ENCODE peak calls at places on chromosomes 6 and 20, in nine cellular contexts. One of them, this sample, is unnamed.

GRCh38 chr6:169074551-169074950 is 179.1 kb downstream of the THBS2 start:
- DNase-seq in A549: no peak
- DNase-seq in cardiac muscle cell: peak
- DNase-seq in mammary epithelial cell: no peak
- DNase-seq in endothelial cell of umbilical vein: no peak
- DNase-seq in left ventricle myocardium inferior: no peak
- DNase-seq in fibroblast of lung: peak
- DNase-seq in lower lobe of right lung: no peak
- DNase-seq in CD4-positive, CD25-positive, alpha-beta regulatory T cell: no peak
- DNase-seq in this sample: no peak

GRCh38 chr20:32558526-32558925 is 26.6 kb downstream of the NOL4L start:
- DNase-seq in endothelial cell of umbilical vein: no peak
- DNase-seq in lower lobe of right lung: no peak
- DNase-seq in CD4-positive, CD25-positive, alpha-beta regulatory T cell: no peak
- DNase-seq in fibroblast of lung: no peak
- DNase-seq in mammary epithelial cell: no peak
- DNase-seq in cardiac muscle cell: no peak
- DNase-seq in left ventricle myocardium inferior: no peak
- DNase-seq in A549: no peak
- DNase-seq in this sample: no peak

GRCh38 chr6:41247882-41248707 is 19.9 kb downstream of the TREML4 start:
- DNase-seq in lower lobe of right lung: no peak
- DNase-seq in left ventricle myocardium inferior: no peak
- DNase-seq in CD4-positive, CD25-positive, alpha-beta regulatory T cell: no peak
- DNase-seq in A549: no peak
- DNase-seq in cardiac muscle cell: no peak
- DNase-seq in mammary epithelial cell: no peak
- DNase-seq in endothelial cell of umbilical vein: no peak
- DNase-seq in fibroblast of lung: no peak
- DNase-seq in this sample: no peak

GRCh38 chr20:52313335-52313963 is 121.9 kb upstream of the ZFP64 start:
- DNase-seq in lower lobe of right lung: no peak
- DNase-seq in mammary epithelial cell: peak
- DNase-seq in left ventricle myocardium inferior: no peak
- DNase-seq in cardiac muscle cell: peak
- DNase-seq in A549: peak
- DNase-seq in CD4-positive, CD25-positive, alpha-beta regulatory T cell: no peak
- DNase-seq in fibroblast of lung: peak
- DNase-seq in endothelial cell of umbilical vein: peak
- DNase-seq in this sample: no peak

GRCh38 chr20:54059691-54060364 is 10.6 kb downstream of the BCAS1 start:
- DNase-seq in cardiac muscle cell: no peak
- DNase-seq in mammary epithelial cell: no peak
- DNase-seq in lower lobe of right lung: no peak
- DNase-seq in CD4-positive, CD25-positive, alpha-beta regulatory T cell: no peak
- DNase-seq in left ventricle myocardium inferior: no peak
- DNase-seq in fibroblast of lung: no peak
- DNase-seq in A549: no peak
- DNase-seq in endothelial cell of umbilical vein: no peak
- DNase-seq in this sample: no peak

GRCh38 chr20:63775096-63775978 is 35.8 kb downstream of the SLC2A4RG start:
- DNase-seq in A549: no peak
- DNase-seq in cardiac muscle cell: peak
- DNase-seq in lower lobe of right lung: no peak
- DNase-seq in CD4-positive, CD25-positive, alpha-beta regulatory T cell: no peak
- DNase-seq in endothelial cell of umbilical vein: peak
- DNase-seq in left ventricle myocardium inferior: no peak
- DNase-seq in mammary epithelial cell: no peak
- DNase-seq in fibroblast of lung: peak
- DNase-seq in this sample: no peak

GRCh38 chr6:158867381-158868121 is 48.4 kb upstream of the EZR start:
- DNase-seq in A549: no peak
- DNase-seq in mammary epithelial cell: peak
- DNase-seq in lower lobe of right lung: no peak
- DNase-seq in cardiac muscle cell: no peak
- DNase-seq in endothelial cell of umbilical vein: no peak
- DNase-seq in left ventricle myocardium inferior: no peak
- DNase-seq in fibroblast of lung: no peak
- DNase-seq in CD4-positive, CD25-positive, alpha-beta regulatory T cell: no peak
- DNase-seq in this sample: peak

GRCh38 chr6:43636312-43636667 is 650 bp downstream of the MAD2L1BP start:
- DNase-seq in left ventricle myocardium inferior: no peak
- DNase-seq in mammary epithelial cell: peak
- DNase-seq in fibroblast of lung: peak
- DNase-seq in lower lobe of right lung: no peak
- DNase-seq in CD4-positive, CD25-positive, alpha-beta regulatory T cell: peak
- DNase-seq in cardiac muscle cell: peak
- DNase-seq in endothelial cell of umbilical vein: no peak
- DNase-seq in A549: no peak
- DNase-seq in this sample: no peak

GRCh38 chr6:137157601-137158000 is 15.8 kb downstream of the IL22RA2 start:
- DNase-seq in mammary epithelial cell: peak
- DNase-seq in CD4-positive, CD25-positive, alpha-beta regulatory T cell: no peak
- DNase-seq in lower lobe of right lung: no peak
- DNase-seq in endothelial cell of umbilical vein: peak
- DNase-seq in cardiac muscle cell: peak
- DNase-seq in left ventricle myocardium inferior: no peak
- DNase-seq in fibroblast of lung: no peak
- DNase-seq in A549: no peak
- DNase-seq in this sample: peak

GRCh38 chr6:168133186-168133585 is 54.2 kb upstream of the FRMD1 start:
- DNase-seq in cardiac muscle cell: peak
- DNase-seq in fibroblast of lung: peak
- DNase-seq in endothelial cell of umbilical vein: no peak
- DNase-seq in lower lobe of right lung: no peak
- DNase-seq in A549: no peak
- DNase-seq in mammary epithelial cell: no peak
- DNase-seq in CD4-positive, CD25-positive, alpha-beta regulatory T cell: no peak
- DNase-seq in left ventricle myocardium inferior: peak
- DNase-seq in this sample: no peak

GRCh38 chr6:140201787-140202458 is 827.5 kb upstream of the CITED2 start:
- DNase-seq in CD4-positive, CD25-positive, alpha-beta regulatory T cell: no peak
- DNase-seq in lower lobe of right lung: no peak
- DNase-seq in fibroblast of lung: no peak
- DNase-seq in left ventricle myocardium inferior: no peak
- DNase-seq in cardiac muscle cell: no peak
- DNase-seq in A549: no peak
- DNase-seq in mammary epithelial cell: no peak
- DNase-seq in endothelial cell of umbilical vein: no peak
- DNase-seq in this sample: no peak

GRCh38 chr20:58199058-58199457 is 29.4 kb downstream of the ANKRD60 start:
- DNase-seq in A549: no peak
- DNase-seq in left ventricle myocardium inferior: no peak
- DNase-seq in fibroblast of lung: no peak
- DNase-seq in CD4-positive, CD25-positive, alpha-beta regulatory T cell: no peak
- DNase-seq in lower lobe of right lung: no peak
- DNase-seq in cardiac muscle cell: no peak
- DNase-seq in endothelial cell of umbilical vein: no peak
- DNase-seq in mammary epithelial cell: no peak
- DNase-seq in this sample: no peak

GRCh38 chr6:20237677-20238460 is 25.6 kb upstream of the MBOAT1 start:
- DNase-seq in endothelial cell of umbilical vein: no peak
- DNase-seq in fibroblast of lung: no peak
- DNase-seq in cardiac muscle cell: no peak
- DNase-seq in CD4-positive, CD25-positive, alpha-beta regulatory T cell: no peak
- DNase-seq in left ventricle myocardium inferior: no peak
- DNase-seq in mammary epithelial cell: no peak
- DNase-seq in lower lobe of right lung: no peak
- DNase-seq in A549: no peak
- DNase-seq in this sample: no peak

GRCh38 chr20:61780066-61780465 is 285.6 kb downstream of the TAF4 start:
- DNase-seq in endothelial cell of umbilical vein: no peak
- DNase-seq in left ventricle myocardium inferior: no peak
- DNase-seq in CD4-positive, CD25-positive, alpha-beta regulatory T cell: no peak
- DNase-seq in lower lobe of right lung: peak
- DNase-seq in cardiac muscle cell: no peak
- DNase-seq in mammary epithelial cell: no peak
- DNase-seq in A549: no peak
- DNase-seq in fibroblast of lung: no peak
- DNase-seq in this sample: no peak

GRCh38 chr6:2807342-2808090 is 34.1 kb downstream of the SERPINB1 start:
- DNase-seq in fibroblast of lung: no peak
- DNase-seq in mammary epithelial cell: peak
- DNase-seq in CD4-positive, CD25-positive, alpha-beta regulatory T cell: no peak
- DNase-seq in A549: no peak
- DNase-seq in cardiac muscle cell: peak
- DNase-seq in left ventricle myocardium inferior: no peak
- DNase-seq in lower lobe of right lung: no peak
- DNase-seq in endothelial cell of umbilical vein: peak
- DNase-seq in this sample: no peak

DNA sequence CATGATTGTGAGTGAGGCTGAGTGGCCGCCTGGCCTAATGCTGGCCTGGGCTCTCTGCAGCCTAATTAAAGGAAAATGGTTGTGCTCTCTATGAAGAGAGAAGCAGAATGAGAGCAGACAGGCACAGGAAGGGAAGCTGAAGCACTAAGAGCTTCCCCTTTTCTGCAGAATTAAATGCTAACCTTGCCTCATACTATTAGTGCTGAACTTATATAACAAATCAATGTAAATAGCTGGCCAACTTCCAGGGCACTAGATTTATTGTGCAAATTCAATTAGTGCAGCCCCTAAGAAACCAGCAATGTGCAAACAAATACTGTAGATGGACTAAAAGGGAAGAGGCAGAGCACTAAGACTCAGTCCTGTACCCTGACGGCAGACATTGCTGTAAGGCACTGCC is 36.1 kb upstream of the INSM1 start:
- DNase-seq in left ventricle myocardium inferior: no peak
- DNase-seq in fibroblast of lung: no peak
- DNase-seq in mammary epithelial cell: no peak
- DNase-seq in A549: no peak
- DNase-seq in lower lobe of right lung: no peak
- DNase-seq in CD4-positive, CD25-positive, alpha-beta regulatory T cell: no peak
- DNase-seq in cardiac muscle cell: no peak
- DNase-seq in endothelial cell of umbilical vein: no peak
- DNase-seq in this sample: no peak
- H3K27ac ChIP-seq in left ventricle myocardium inferior: no peak
- H3K27ac ChIP-seq in fibroblast of lung: no peak
- H3K27ac ChIP-seq in mammary epithelial cell: no peak
- H3K27ac ChIP-seq in A549: no peak
- H3K27ac ChIP-seq in lower lobe of right lung: no peak
- H3K27ac ChIP-seq in CD4-positive, CD25-positive, alpha-beta regulatory T cell: no peak
- H3K27ac ChIP-seq in cardiac muscle cell: no peak
- H3K27ac ChIP-seq in endothelial cell of umbilical vein: no peak
- H3K27ac ChIP-seq in this sample: no peak

GRCh38 chr6:31438677-31439076 is 35.3 kb downstream of the MICA start:
- DNase-seq in left ventricle myocardium inferior: no peak
- DNase-seq in CD4-positive, CD25-positive, alpha-beta regulatory T cell: no peak
- DNase-seq in A549: no peak
- DNase-seq in lower lobe of right lung: no peak
- DNase-seq in mammary epithelial cell: no peak
- DNase-seq in endothelial cell of umbilical vein: no peak
- DNase-seq in fibroblast of lung: no peak
- DNase-seq in cardiac muscle cell: no peak
- DNase-seq in this sample: no peak
- H3K27ac ChIP-seq in left ventricle myocardium inferior: no peak
- H3K27ac ChIP-seq in CD4-positive, CD25-positive, alpha-beta regulatory T cell: no peak
- H3K27ac ChIP-seq in A549: no peak
- H3K27ac ChIP-seq in lower lobe of right lung: no peak
- H3K27ac ChIP-seq in mammary epithelial cell: no peak
- H3K27ac ChIP-seq in endothelial cell of umbilical vein: no peak
- H3K27ac ChIP-seq in fibroblast of lung: no peak
- H3K27ac ChIP-seq in cardiac muscle cell: no peak
- H3K27ac ChIP-seq in this sample: no peak

DNA sequence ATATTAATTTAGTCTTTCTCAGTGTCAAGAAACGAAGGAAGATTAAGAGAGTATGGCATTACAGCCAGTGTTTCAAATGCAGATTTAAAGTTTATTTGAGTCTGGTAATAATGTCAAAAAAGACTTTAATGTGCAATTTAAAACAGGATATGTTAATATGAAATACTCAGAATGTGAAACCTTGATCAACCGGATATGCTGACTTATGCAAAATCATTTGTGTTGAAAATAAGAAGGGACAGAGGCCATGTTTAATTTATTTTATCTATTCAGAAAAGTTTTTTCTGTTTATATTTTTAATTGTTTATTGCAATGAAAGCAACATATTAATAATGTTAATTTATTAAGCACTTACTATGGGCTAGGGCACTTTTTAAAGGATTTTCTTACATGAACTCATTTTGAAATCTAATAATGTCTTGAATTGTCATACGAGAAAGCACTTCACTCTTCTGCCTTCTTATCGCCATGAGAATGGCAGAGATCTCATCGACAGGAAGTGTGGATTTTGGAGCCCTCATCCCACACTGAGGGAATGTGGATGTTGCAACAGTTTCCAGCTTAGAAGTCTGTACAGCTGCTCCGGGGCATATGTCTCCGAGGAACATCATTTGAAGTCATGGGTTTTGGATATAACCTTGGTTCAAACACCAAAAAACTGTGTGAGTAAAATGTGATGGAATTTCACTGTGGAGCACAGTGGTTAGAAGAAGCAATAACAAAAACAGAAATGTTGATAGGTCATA is 1410.4 kb downstream of the EPHA7 start:
- DNase-seq in lower lobe of right lung: no peak
- DNase-seq in CD4-positive, CD25-positive, alpha-beta regulatory T cell: no peak
- DNase-seq in endothelial cell of umbilical vein: no peak
- DNase-seq in mammary epithelial cell: no peak
- DNase-seq in cardiac muscle cell: no peak
- DNase-seq in left ventricle myocardium inferior: no peak
- DNase-seq in fibroblast of lung: no peak
- DNase-seq in A549: no peak
- DNase-seq in this sample: no peak
- H3K27ac ChIP-seq in lower lobe of right lung: no peak
- H3K27ac ChIP-seq in CD4-positive, CD25-positive, alpha-beta regulatory T cell: no peak
- H3K27ac ChIP-seq in endothelial cell of umbilical vein: no peak
- H3K27ac ChIP-seq in mammary epithelial cell: no peak
- H3K27ac ChIP-seq in cardiac muscle cell: no peak
- H3K27ac ChIP-seq in left ventricle myocardium inferior: no peak
- H3K27ac ChIP-seq in fibroblast of lung: no peak
- H3K27ac ChIP-seq in A549: no peak
- H3K27ac ChIP-seq in this sample: no peak

GRCh38 chr6:121434037-121434770 is 1.2 kb upstream of the GJA1 start:
- DNase-seq in A549: no peak
- DNase-seq in endothelial cell of umbilical vein: no peak
- DNase-seq in left ventricle myocardium inferior: no peak
- DNase-seq in CD4-positive, CD25-positive, alpha-beta regulatory T cell: no peak
- DNase-seq in lower lobe of right lung: no peak
- DNase-seq in cardiac muscle cell: no peak
- DNase-seq in mammary epithelial cell: no peak
- DNase-seq in fibroblast of lung: peak
- DNase-seq in this sample: no peak
- H3K27ac ChIP-seq in A549: peak
- H3K27ac ChIP-seq in endothelial cell of umbilical vein: no peak
- H3K27ac ChIP-seq in left ventricle myocardium inferior: peak
- H3K27ac ChIP-seq in CD4-positive, CD25-positive, alpha-beta regulatory T cell: no peak
- H3K27ac ChIP-seq in lower lobe of right lung: no peak
- H3K27ac ChIP-seq in cardiac muscle cell: peak
- H3K27ac ChIP-seq in mammary epithelial cell: no peak
- H3K27ac ChIP-seq in fibroblast of lung: no peak
- H3K27ac ChIP-seq in this sample: no peak

This sample was measured in epithelial cell of prostate.